ENCODE peak calls at places on chromosomes 2 and 18, in ten cellular contexts. N is naive thymus-derived CD4-positive, alpha-beta T cell; S is CD8-positive, alpha-beta memory T cell; A is lower lobe of right lung; V is AG04450; D is tibial artery; Y is astrocyte of the spinal cord; H is transverse colon; U is testis; R is GM12865. T is an unnamed sample.
A peak's percentile ranks its signal among the peaks of the same experiment; 100 is the strongest.

GRCh38 chr18:79950440-79951341 is 762 bp downstream of the SLC66A2 start:
- DNase-seq in N (peak; percentile 38), S (no peak), A (peak; percentile 74), V (no peak), D (peak; percentile 67), Y (no peak), H (peak; percentile 59), U (peak; percentile 23), R (peak; percentile 41), T (no peak)

GRCh38 chr18:48627216-48627615 is 88.4 kb downstream of the CTIF start:
- DNase-seq in N (no peak), S (no peak), A (no peak), V (no peak), D (peak; percentile 20), Y (no peak), H (no peak), U (no peak), R (no peak), T (no peak)

GRCh38 chr2:233830111-233830760 is 24.1 kb downstream of the HJURP start:
- DNase-seq in N (no peak), S (no peak), A (no peak), V (no peak), D (peak; percentile 60), Y (no peak), H (no peak), U (no peak), R (no peak), T (no peak)

GRCh38 chr2:215625207-215625606 is 189.3 kb upstream of the FN1 start:
- DNase-seq in N (no peak), S (no peak), A (no peak), V (no peak), D (no peak), Y (no peak), H (no peak), U (no peak), R (no peak), T (no peak)

GRCh38 chr2:188965147-188965546 is 9.0 kb upstream of the COL3A1 start:
- DNase-seq in N (no peak), S (no peak), A (no peak), V (no peak), D (no peak), Y (no peak), H (no peak), U (no peak), R (no peak), T (no peak)

GRCh38 chr2:15940661-15941482 is 522 bp downstream of the MYCN start:
- DNase-seq in N (peak; percentile 4), S (no peak), A (no peak), V (no peak), D (no peak), Y (peak; percentile 5), H (no peak), U (no peak), R (no peak), T (no peak)

GRCh38 chr2:48145845-48146452 is 239.7 kb upstream of the FBXO11 start:
- DNase-seq in N (no peak), S (no peak), A (no peak), V (no peak), D (no peak), Y (no peak), H (no peak), U (no peak), R (no peak), T (no peak)

GRCh38 chr2:68292108-68292710 is 27.5 kb downstream of the CNRIP1 start:
- DNase-seq in N (peak; percentile 21), S (no peak), A (no peak), V (no peak), D (no peak), Y (no peak), H (no peak), U (no peak), R (peak; percentile 63), T (no peak)

GRCh38 chr2:113834057-113834720 is 55.7 kb upstream of the ACTR3 start:
- DNase-seq in N (no peak), S (no peak), A (no peak), V (no peak), D (no peak), Y (no peak), H (no peak), U (no peak), R (no peak), T (no peak)

GRCh38 chr2:201909961-201910361 is 103.6 kb downstream of the CDK15 start:
- DNase-seq in N (no peak), S (no peak), A (no peak), V (no peak), D (no peak), Y (peak; percentile 67), H (peak; percentile 13), U (no peak), R (peak; percentile 58), T (no peak)
- H3K4me3 ChIP-seq in N (no peak overlapping the region), S (no peak overlapping the region), A (no peak overlapping the region), V (peak overlapping the region; percentile 60), D (no peak overlapping the region), Y (peak overlapping the region; percentile 7), H (no peak overlapping the region), U (no peak overlapping the region), R (no peak overlapping the region), T (no peak overlapping the region)

GRCh38 chr2:199470361-199470671 is 12.6 kb upstream of the SATB2 start:
- DNase-seq in N (no peak), S (no peak), A (no peak), V (no peak), D (no peak), Y (no peak), H (no peak), U (no peak), R (no peak), T (no peak)
- H3K4me3 ChIP-seq in N (no peak overlapping the region), S (no peak overlapping the region), A (no peak overlapping the region), V (no peak overlapping the region), D (no peak overlapping the region), Y (no peak overlapping the region), H (peak overlapping the region; percentile 9), U (no peak overlapping the region), R (no peak overlapping the region), T (no peak overlapping the region)

GRCh38 chr2:157877761-157878400 is 1.8 kb upstream of the ACVR1 start:
- DNase-seq in N (no peak), S (no peak), A (no peak), V (no peak), D (no peak), Y (no peak), H (no peak), U (no peak), R (no peak), T (no peak)
- H3K4me3 ChIP-seq in N (peak overlapping the region; percentile 53), S (no peak overlapping the region), A (no peak overlapping the region), V (no peak overlapping the region), D (no peak overlapping the region), Y (no peak overlapping the region), H (no peak overlapping the region), U (no peak overlapping the region), R (no peak overlapping the region), T (no peak overlapping the region)

GRCh38 chr2:184351126-184351525 is 247.2 kb upstream of the ZNF804A start:
- DNase-seq in N (no peak), S (no peak), A (no peak), V (no peak), D (no peak), Y (no peak), H (no peak), U (no peak), R (peak; percentile 12), T (no peak)

GRCh38 chr2:184359379-184359778 is 238.9 kb upstream of the ZNF804A start:
- DNase-seq in N (no peak), S (no peak), A (no peak), V (no peak), D (no peak), Y (no peak), H (no peak), U (no peak), R (no peak), T (no peak)

GRCh38 chr2:184357033-184357432 is 241.3 kb upstream of the ZNF804A start:
- DNase-seq in N (no peak), S (no peak), A (no peak), V (no peak), D (no peak), Y (no peak), H (no peak), U (no peak), R (no peak), T (no peak)
- H3K4me3 ChIP-seq in N (no peak overlapping the region), S (no peak overlapping the region), A (no peak overlapping the region), V (no peak overlapping the region), D (no peak overlapping the region), Y (no peak overlapping the region), H (no peak overlapping the region), U (no peak overlapping the region), R (no peak overlapping the region), T (no peak overlapping the region)

GRCh38 chr2:126655500-126656310 is at the start of gene GYPC:
- DNase-seq in N (peak; percentile 55), S (peak; percentile 38), A (peak; percentile 76), V (peak; percentile 26), D (peak; percentile 96), Y (peak; percentile 69), H (peak; percentile 55), U (no peak), R (peak; percentile 72), T (no peak)

GRCh38 chr2:126653102-126653501 is 2.9 kb upstream of the GYPC start:
- DNase-seq in N (no peak), S (no peak), A (no peak), V (no peak), D (no peak), Y (no peak), H (no peak), U (no peak), R (no peak), T (no peak)

GRCh38 chr2:126657146-126657635 is 1.2 kb downstream of the GYPC start:
- DNase-seq in N (peak; percentile 51), S (peak; percentile 30), A (peak; percentile 63), V (peak; percentile 92), D (peak; percentile 92), Y (peak; percentile 95), H (peak; percentile 76), U (peak; percentile 44), R (peak; percentile 62), T (no peak)

GRCh38 chr2:126656311-126657145 is 570 bp downstream of the GYPC start:
- DNase-seq in N (peak; percentile 50), S (peak; percentile 30), A (peak; percentile 70), V (no peak), D (no peak), Y (peak; percentile 53), H (peak; percentile 35), U (peak; percentile 20), R (peak; percentile 48), T (no peak)

DNA sequence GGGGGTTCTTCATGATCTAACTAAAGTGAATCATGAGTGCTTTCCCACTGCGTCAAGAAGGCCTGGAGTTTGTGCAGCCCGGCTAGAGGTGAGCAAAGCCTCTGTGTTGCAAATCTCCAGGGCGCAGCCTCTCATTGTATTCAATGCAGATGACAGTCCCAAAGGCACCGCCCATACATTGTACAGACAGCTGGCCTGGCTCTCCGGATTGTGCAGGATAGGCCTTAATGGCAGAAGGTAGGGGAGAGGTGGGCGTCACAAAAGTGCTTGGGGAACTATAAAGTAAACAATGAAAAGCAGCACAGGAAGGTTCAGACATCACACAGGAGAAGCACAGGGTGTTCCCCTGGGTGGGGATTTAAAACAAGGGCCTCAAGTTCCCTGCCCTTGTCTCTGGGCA is 892 bp upstream of the GYPC start:
- DNase-seq in N (no peak), S (no peak), A (no peak), V (no peak), D (no peak), Y (no peak), H (no peak), U (no peak), R (no peak), T (no peak)
- H3K4me3 ChIP-seq in N (no peak overlapping the region), S (no peak overlapping the region), A (peak overlapping the region; percentile 71), V (peak overlapping the region; percentile 88), D (peak overlapping the region; percentile 92), Y (no peak overlapping the region), H (no peak overlapping the region), U (no peak overlapping the region), R (no peak overlapping the region), T (no peak overlapping the region)